ENCODE peak calls at places on chromosomes 4 and X, in ten cellular contexts. O is heart right ventricle, B is PC-9, V is astrocyte of the cerebellum, C is fibroblast of lung, T is left lung, M is heart left ventricle, L is uterus, U is GM06990, X is gastrocnemius medialis. I is an unnamed sample.

GRCh38 chr4:183443609-183444148 is 757 bp upstream of the CDKN2AIP start:
- DNase-seq in O (no peak), B (no peak), V (peak; percentile 20), C (no peak), T (no peak), M (no peak), L (peak; percentile 34), U (no peak), X (peak; percentile 20), I (no peak)

GRCh38 chr4:98290511-98290910 is 29.3 kb downstream of the RAP1GDS1 start:
- DNase-seq in O (no peak), B (no peak), V (peak; percentile 13), C (peak; percentile 82), T (no peak), M (no peak), L (no peak), U (no peak), X (no peak), I (peak; percentile 8)

GRCh38 chr4:112532267-112532666 is 16.3 kb upstream of the NEUROG2 start:
- DNase-seq in O (no peak), B (no peak), V (no peak), C (no peak), T (no peak), M (no peak), L (no peak), U (no peak), X (no peak), I (peak; percentile 70)

GRCh38 chr4:145181091-145181501 is 707 bp upstream of the OTUD4 start:
- DNase-seq in O (no peak), B (no peak), V (no peak), C (no peak), T (no peak), M (no peak), L (no peak), U (no peak), X (no peak), I (peak; percentile 50)

GRCh38 chrX:8815460-8816065 is 14.4 kb upstream of the FAM9A start:
- DNase-seq in O (no peak), B (no peak), V (peak; percentile 31), C (peak; percentile 42), T (no peak), M (no peak), L (no peak), U (no peak), X (no peak), I (peak; percentile 48)

GRCh38 chr4:30722092-30722915 is 2.1 kb downstream of the PCDH7 start:
- DNase-seq in O (peak; percentile 32), B (no peak), V (no peak), C (peak; percentile 18), T (peak; percentile 30), M (peak; percentile 26), L (peak; percentile 22), U (peak; percentile 4), X (no peak), I (no peak)

GRCh38 chrX:14029039-14029424 is 660 bp downstream of the GEMIN8 start:
- DNase-seq in O (no peak), B (no peak), V (no peak), C (peak; percentile 2), T (no peak), M (no peak), L (no peak), U (no peak), X (no peak), I (peak; percentile 36)

GRCh38 chrX:9770319-9770718 is 4.7 kb upstream of the GPR143 start:
- DNase-seq in O (no peak), B (no peak), V (no peak), C (no peak), T (no peak), M (no peak), L (no peak), U (no peak), X (no peak), I (peak; percentile 3)

GRCh38 chr4:41963105-41963504 is 18.5 kb upstream of the DCAF4L1 start:
- DNase-seq in O (no peak), B (no peak), V (no peak), C (peak; percentile 38), T (no peak), M (no peak), L (no peak), U (peak; percentile 19), X (no peak), I (peak; percentile 30)

GRCh38 chrX:154979671-154980070 is 42.9 kb downstream of the F8 start:
- DNase-seq in O (no peak), B (no peak), V (no peak), C (peak; percentile 0), T (no peak), M (no peak), L (no peak), U (no peak), X (no peak), I (no peak)

GRCh38 chrX:49185062-49185394 is 1.1 kb downstream of the PRICKLE3 start:
- DNase-seq in O (no peak), B (no peak), V (no peak), C (no peak), T (no peak), M (no peak), L (no peak), U (no peak), X (no peak), I (no peak)

GRCh38 chr4:183968502-183968901 is 63.4 kb downstream of the STOX2 start:
- DNase-seq in O (no peak), B (no peak), V (no peak), C (no peak), T (no peak), M (no peak), L (no peak), U (no peak), X (no peak), I (no peak)

GRCh38 chr4:118865091-118865708 is 23.5 kb upstream of the SYNPO2 start:
- DNase-seq in O (no peak), B (peak; percentile 23), V (peak; percentile 39), C (peak; percentile 66), T (peak; percentile 33), M (no peak), L (peak; percentile 28), U (no peak), X (no peak), I (peak; percentile 61)

GRCh38 chrX:109632906-109633504 is 8.0 kb upstream of the KCNE5 start:
- DNase-seq in O (no peak), B (peak; percentile 9), V (no peak), C (peak; percentile 45), T (no peak), M (no peak), L (no peak), U (no peak), X (no peak), I (peak; percentile 45)
- TF ChIP-seq CTCF in O (peak; percentile 51), B (peak; percentile 77), V (peak; percentile 50), C (peak; percentile 52), T (peak; percentile 30), M (no peak), L (peak; percentile 3), U (peak; percentile 39), X (peak; percentile 38), I (peak; percentile 51)

GRCh38 chrX:74118503-74118902 is 185.5 kb upstream of the ZCCHC13 start:
- DNase-seq in O (no peak), B (peak; percentile 83), V (no peak), C (no peak), T (no peak), M (no peak), L (no peak), U (no peak), X (no peak), I (no peak)

GRCh38 chrX:74117962-74118361 is 186.0 kb upstream of the ZCCHC13 start:
- DNase-seq in O (no peak), B (no peak), V (no peak), C (no peak), T (no peak), M (no peak), L (no peak), U (no peak), X (no peak), I (no peak)

DNA sequence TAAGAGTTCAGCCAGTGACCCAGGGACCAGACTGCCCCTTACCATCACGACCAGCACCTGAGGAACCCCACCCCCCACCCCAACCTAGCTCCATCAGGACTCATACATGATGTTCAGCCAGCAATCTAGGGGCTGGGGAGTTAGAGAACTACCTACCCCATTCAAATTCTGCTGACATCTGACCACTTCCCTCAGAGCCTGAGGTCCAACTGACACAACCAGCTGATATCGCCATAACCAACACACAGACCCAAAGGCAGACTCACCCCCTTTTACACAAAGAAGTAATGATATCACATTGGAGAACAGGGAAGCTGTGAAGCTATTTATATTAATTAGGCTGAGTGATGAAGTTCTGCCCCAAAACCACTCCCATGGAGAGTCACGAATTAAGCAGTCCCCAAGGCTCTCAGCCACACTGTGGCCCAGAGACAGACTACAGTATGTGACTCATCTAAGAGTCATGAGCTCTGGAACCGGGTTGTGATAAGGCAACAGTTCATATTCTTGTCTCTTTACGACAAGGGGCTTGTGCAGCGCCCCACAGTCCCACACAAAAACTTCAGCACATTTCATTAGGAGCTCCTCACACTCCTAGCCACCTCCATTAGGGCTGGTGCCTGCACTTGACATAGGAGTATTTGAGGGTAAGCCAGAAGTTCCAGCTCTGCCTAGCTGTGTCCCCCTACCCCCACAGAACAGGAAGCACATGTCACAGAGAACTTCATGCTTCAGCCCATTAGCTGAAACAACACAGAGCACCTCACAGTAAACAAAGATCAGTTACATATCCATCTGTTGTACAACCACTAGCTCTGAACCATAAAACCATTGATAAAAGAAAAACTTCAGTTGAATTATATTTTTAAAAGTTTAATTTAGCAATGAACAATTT is 184.7 kb upstream of the ZCCHC13 start:
- DNase-seq in O (no peak), B (peak; percentile 40), V (no peak), C (peak; percentile 18), T (no peak), M (no peak), L (no peak), U (no peak), X (no peak), I (peak; percentile 64)
- H3K4me3 ChIP-seq in O (no peak overlapping the region), B (peak overlapping the region; percentile 20), V (no peak overlapping the region), C (no peak overlapping the region), T (no peak overlapping the region), M (no peak overlapping the region), L (no peak overlapping the region), U (no peak overlapping the region), X (no peak overlapping the region), I (no peak overlapping the region)

GRCh38 chr4:79353075-79353474 is 27.2 kb upstream of the NAA11 start:
- DNase-seq in O (no peak), B (no peak), V (no peak), C (no peak), T (no peak), M (no peak), L (no peak), U (no peak), X (no peak), I (no peak)
- TF ChIP-seq CTCF in O (no peak), B (no peak), V (no peak), C (no peak), T (no peak), M (no peak), L (no peak), U (no peak), X (no peak), I (no peak)

DNA sequence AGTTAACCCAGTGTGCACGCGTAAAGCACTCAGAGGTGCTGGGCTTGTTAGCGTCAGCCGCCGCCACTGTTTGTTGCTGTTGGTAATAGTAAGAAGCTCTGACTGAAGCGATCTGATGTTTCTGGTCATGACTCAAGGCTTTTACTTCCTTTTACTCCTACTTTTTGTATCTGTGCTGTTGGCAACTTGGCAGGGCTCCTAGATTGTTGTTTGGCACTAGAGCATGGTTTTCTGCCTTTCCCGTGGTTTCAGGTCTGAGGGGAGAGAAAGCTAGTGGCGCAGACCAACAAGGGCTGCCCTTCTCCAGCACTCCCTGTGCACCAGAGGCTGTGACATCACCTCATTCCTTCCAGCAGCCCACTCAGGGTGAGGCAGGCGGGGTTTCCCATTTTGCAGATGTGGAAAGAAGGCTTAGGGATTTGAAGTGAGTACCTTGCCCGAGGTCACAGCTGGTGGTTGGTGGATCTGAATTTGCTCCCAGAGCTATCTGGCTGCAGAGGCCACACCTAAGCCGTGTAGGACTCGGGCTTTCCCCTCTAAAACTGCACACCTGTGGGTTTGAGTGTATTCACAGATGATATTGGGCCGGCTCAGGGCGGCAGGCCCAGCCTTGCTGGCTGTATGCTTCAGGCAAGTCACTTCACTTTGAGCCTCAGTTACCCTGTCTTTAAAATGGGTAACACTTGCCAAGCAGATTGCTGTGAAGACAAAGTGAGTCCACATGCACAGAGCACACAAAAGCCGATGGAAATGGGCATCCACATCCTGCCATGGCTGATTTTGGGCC is 51.2 kb upstream of the TADA2B start:
- DNase-seq in O (no peak), B (peak; percentile 46), V (peak; percentile 90), C (peak; percentile 85), T (no peak), M (peak; percentile 38), L (peak; percentile 22), U (no peak), X (no peak), I (peak; percentile 94)
- H3K4me3 ChIP-seq in O (no peak overlapping the region), B (no peak overlapping the region), V (peak overlapping the region; percentile 18), C (no peak overlapping the region), T (no peak overlapping the region), M (no peak overlapping the region), L (no peak overlapping the region), U (no peak overlapping the region), X (no peak overlapping the region), I (peak overlapping the region; percentile 31)